ENCODE peak calls at places on chromosome 4, in nine cellular contexts. U, D, G, O, B, V, E, M and C are unnamed samples.

GRCh38 chr4:3440979-3441500 is 728 bp upstream of the HGFAC start:
- DNase-seq in B (no peak), M (no peak), G (peak), E (no peak), D (no peak), V (no peak), U (no peak), O (peak), C (no peak)

GRCh38 chr4:112172180-112172579 is 26.9 kb downstream of the FAM241A start:
- DNase-seq in O (no peak), G (no peak), E (no peak), U (no peak), B (no peak), M (no peak), D (no peak), V (no peak), C (no peak)

GRCh38 chr4:140061194-140061593 is 92.8 kb downstream of the MAML3 start:
- DNase-seq in M (no peak), E (no peak), V (no peak), D (no peak), U (no peak), B (no peak), O (peak), G (peak), C (no peak)

GRCh38 chr4:136918772-136919171 is 613.5 kb downstream of the PCDH18 start:
- DNase-seq in D (no peak), U (no peak), E (no peak), M (no peak), V (no peak), O (no peak), G (no peak), B (no peak), C (no peak)

GRCh38 chr4:109294468-109295020 is 7.9 kb downstream of the COL25A1 start:
- DNase-seq in V (no peak), U (no peak), B (no peak), M (no peak), O (peak), E (no peak), G (no peak), D (no peak), C (no peak)

GRCh38 chr4:8919651-8920288 is 48.1 kb upstream of the HMX1 start:
- DNase-seq in B (no peak), O (no peak), M (no peak), G (no peak), E (no peak), V (no peak), U (no peak), D (no peak), C (no peak)

GRCh38 chr4:133131829-133132485 is 17.1 kb upstream of the PCDH10 start:
- DNase-seq in V (no peak), O (no peak), E (no peak), G (no peak), B (no peak), D (no peak), M (no peak), U (no peak), C (no peak)

GRCh38 chr4:139171878-139172691 is 4.9 kb downstream of the ELF2 start:
- DNase-seq in D (peak), B (peak), V (no peak), O (peak), G (peak), E (no peak), M (no peak), U (no peak), C (no peak)

GRCh38 chr4:91764085-91764484 is 539.7 kb upstream of the GRID2 start:
- DNase-seq in O (no peak), U (no peak), D (no peak), V (no peak), M (no peak), E (no peak), G (no peak), B (no peak), C (no peak)

GRCh38 chr4:41748074-41748787 is at the start of gene PHOX2B:
- DNase-seq in V (no peak), B (no peak), U (no peak), M (no peak), D (no peak), G (no peak), E (no peak), O (no peak), C (peak)

GRCh38 chr4:36363024-36363423 is 81.6 kb downstream of the DTHD1 start:
- DNase-seq in B (no peak), D (no peak), M (no peak), G (no peak), U (no peak), V (no peak), O (no peak), E (no peak), C (no peak)

GRCh38 chr4:100929753-100930152 is 411.9 kb upstream of the EMCN start:
- DNase-seq in G (no peak), V (no peak), U (no peak), B (no peak), E (no peak), M (peak), D (no peak), O (no peak), C (no peak)

GRCh38 chr4:152431287-152431686 is 104.6 kb downstream of the FBXW7 start:
- DNase-seq in D (no peak), E (no peak), G (no peak), V (no peak), B (no peak), U (no peak), M (no peak), O (no peak), C (no peak)

GRCh38 chr4:42865572-42866189 is 26.8 kb upstream of the GRXCR1 start:
- DNase-seq in D (peak), V (peak), O (peak), M (peak), B (peak), G (peak), E (peak), U (peak), C (peak)

GRCh38 chr4:143307536-143307935 is 29.1 kb upstream of the GAB1 start:
- DNase-seq in U (no peak), B (no peak), G (no peak), E (no peak), O (no peak), V (no peak), M (no peak), D (no peak), C (no peak)

GRCh38 chr4:2842667-2843022 is 999 bp upstream of the ADD1 start:
- DNase-seq in B (no peak), U (no peak), D (no peak), M (no peak), G (no peak), E (no peak), O (peak), V (no peak), C (no peak)

GRCh38 chr4:141636077-141636770 is at the start of gene IL15:
- DNase-seq in V (peak), D (peak), G (no peak), M (peak), B (peak), U (peak), O (peak), E (peak), C (peak)

GRCh38 chr4:94561249-94562024 is 109.7 kb downstream of the PDLIM5 start:
- DNase-seq in G (peak), U (no peak), O (peak), E (no peak), V (no peak), B (no peak), M (no peak), D (no peak), C (no peak)

GRCh38 chr4:64158648-64159326 is 250.5 kb downstream of the TECRL start:
- DNase-seq in G (peak), B (peak), U (peak), M (peak), D (peak), V (no peak), O (peak), E (peak), C (peak)

GRCh38 chr4:25090516-25090915 is 59.8 kb upstream of the LGI2 start:
- DNase-seq in V (no peak), M (no peak), D (no peak), O (peak), E (no peak), G (no peak), U (no peak), B (no peak), C (no peak)

GRCh38 chr4:81215936-81216335 is 914 bp upstream of the PRKG2 start:
- DNase-seq in U (no peak), O (no peak), G (no peak), V (no peak), D (no peak), B (no peak), E (no peak), M (no peak), C (no peak)

GRCh38 chr4:163087805-163088204 is 78.9 kb downstream of the NAF1 start:
- DNase-seq in B (no peak), V (no peak), U (no peak), O (no peak), D (no peak), G (no peak), E (no peak), M (no peak), C (no peak)

GRCh38 chr4:112448211-112448745 is 67.7 kb downstream of the NEUROG2 start:
- DNase-seq in U (no peak), D (no peak), E (no peak), B (no peak), V (no peak), M (no peak), O (peak), G (no peak), C (no peak)

GRCh38 chr4:37666625-37667071 is 19.5 kb downstream of the RELL1 start:
- DNase-seq in V (no peak), G (peak), B (peak), E (peak), O (peak), D (peak), M (no peak), U (no peak), C (no peak)

GRCh38 chr4:147309434-147309833 is 171.5 kb upstream of the EDNRA start:
- DNase-seq in G (no peak), M (no peak), O (peak), U (no peak), D (no peak), E (no peak), B (no peak), V (no peak), C (no peak)

GRCh38 chr4:52248836-52249235 is 197.7 kb downstream of the SPATA18 start:
- DNase-seq in M (no peak), U (no peak), G (no peak), D (no peak), E (no peak), B (no peak), O (no peak), V (no peak), C (no peak)

GRCh38 chr4:15714616-15715015 is 11.8 kb downstream of the BST1 start:
- DNase-seq in M (no peak), G (peak), D (no peak), V (no peak), U (no peak), E (no peak), B (no peak), O (peak), C (no peak)

GRCh38 chr4:36312511-36312910 is 31.1 kb downstream of the DTHD1 start:
- DNase-seq in G (no peak), M (no peak), U (no peak), D (no peak), V (no peak), B (no peak), E (no peak), O (no peak), C (no peak)

GRCh38 chr4:74444891-74445642 is at the start of gene AREG:
- DNase-seq in V (peak), B (peak), M (peak), O (peak), E (peak), D (peak), U (peak), G (peak), C (peak)

GRCh38 chr4:44100456-44100855 is 348.2 kb downstream of the KCTD8 start:
- DNase-seq in E (no peak), V (no peak), U (no peak), M (no peak), G (no peak), B (no peak), O (no peak), D (no peak), C (no peak)

GRCh38 chr4:126591583-126591982 is 1041.2 kb upstream of the INTU start:
- DNase-seq in V (no peak), G (peak), B (no peak), U (no peak), M (no peak), D (no peak), E (no peak), O (peak), C (no peak)